ENCODE peak calls at places on chromosomes 7 and 10, in nine cellular contexts. U is CD8-positive, alpha-beta memory T cell; D is thoracic aorta; Y is A549; J is ovary; A is body of pancreas; B is heart right ventricle; X is H1; T is mesendoderm. G is an unnamed sample. For H3K4me1, the result is how much of the 10 kb centered on the place peaks cover.

GRCh38 chr10:75611081-75611971 is 179.9 kb downstream of the LRMDA start:
- DNase-seq in A (no peak), X (no peak), B (no peak), Y (no peak), J (no peak), U (no peak), D (no peak), T (no peak), G (no peak)

GRCh38 chr10:78634835-78635234 is 433.9 kb upstream of the ZMIZ1 start:
- DNase-seq in T (peak), A (no peak), Y (no peak), X (no peak), D (no peak), B (no peak), J (no peak), U (no peak), G (no peak)

GRCh38 chr7:12146813-12147212 is 64.3 kb upstream of the TMEM106B start:
- DNase-seq in X (no peak), Y (no peak), U (no peak), B (no peak), J (no peak), T (peak), A (no peak), D (no peak), G (no peak)

GRCh38 chr10:43857206-43857952 is 208.7 kb upstream of the ZNF32 start:
- DNase-seq in X (no peak), A (no peak), Y (no peak), T (no peak), D (no peak), J (peak), U (no peak), B (no peak), G (no peak)

GRCh38 chr7:159028456-159029401 is 115.9 kb downstream of the VIPR2 start:
- DNase-seq in J (no peak), Y (no peak), B (peak), U (no peak), A (no peak), T (no peak), D (no peak), X (no peak), G (peak)

GRCh38 chr7:17144313-17144712 is 154.1 kb upstream of the AHR start:
- DNase-seq in D (no peak), T (no peak), A (no peak), X (no peak), Y (peak), B (no peak), U (peak), J (no peak), G (no peak)

GRCh38 chr10:17617031-17617911 is at the start of gene HACD1:
- DNase-seq in B (peak), U (peak), J (peak), Y (peak), A (peak), D (peak), T (peak), X (peak), G (peak)

GRCh38 chr10:132507467-132507955 is 30.1 kb upstream of the INPP5A start:
- DNase-seq in D (no peak), Y (no peak), J (peak), T (no peak), X (no peak), A (no peak), B (no peak), U (no peak), G (no peak)

GRCh38 chr10:111410740-111411139 is 333.9 kb downstream of the ADRA2A start:
- DNase-seq in A (no peak), J (no peak), U (no peak), T (no peak), X (no peak), Y (no peak), D (no peak), B (no peak), G (no peak)

GRCh38 chr10:106615081-106615480 is 549.4 kb downstream of the SORCS1 start:
- DNase-seq in B (peak), T (peak), A (no peak), X (no peak), J (no peak), D (no peak), U (no peak), Y (no peak), G (peak)

GRCh38 chr10:132698211-132698751 is 87.7 kb downstream of the NKX6-2 start:
- DNase-seq in J (no peak), Y (no peak), U (no peak), D (no peak), X (no peak), A (no peak), B (no peak), T (no peak), G (peak)

GRCh38 chr10:118373786-118374185 is 31.7 kb upstream of the FAM204A start:
- DNase-seq in D (no peak), B (no peak), J (no peak), T (peak), A (no peak), X (no peak), Y (no peak), U (no peak), G (no peak)

GRCh38 chr10:125060486-125060850 is 99.9 kb downstream of the CTBP2 start:
- DNase-seq in A (no peak), Y (no peak), J (no peak), U (no peak), T (no peak), X (no peak), B (no peak), D (no peak), G (no peak)

GRCh38 chr10:125062244-125063208 is 97.8 kb downstream of the CTBP2 start:
- DNase-seq in U (no peak), J (no peak), X (no peak), T (no peak), D (no peak), B (peak), Y (no peak), A (no peak), G (no peak)

GRCh38 chr10:125060038-125060437 is 100.3 kb downstream of the CTBP2 start:
- DNase-seq in A (no peak), J (no peak), U (no peak), B (no peak), D (no peak), X (no peak), Y (no peak), T (no peak), G (no peak)

GRCh38 chr10:125061557-125062243 is 98.7 kb downstream of the CTBP2 start:
- DNase-seq in X (no peak), T (no peak), A (no peak), Y (no peak), U (no peak), J (no peak), D (no peak), B (no peak), G (no peak)

GRCh38 chr10:125060851-125061556 is 99.4 kb downstream of the CTBP2 start:
- DNase-seq in D (peak), X (peak), T (peak), Y (peak), J (peak), B (peak), U (no peak), A (peak), G (peak)
- H3K4me3 ChIP-seq in D (peak), X (no peak), T (no peak), Y (no peak), J (no peak), B (peak), U (no peak), A (no peak), G (no peak)

DNA sequence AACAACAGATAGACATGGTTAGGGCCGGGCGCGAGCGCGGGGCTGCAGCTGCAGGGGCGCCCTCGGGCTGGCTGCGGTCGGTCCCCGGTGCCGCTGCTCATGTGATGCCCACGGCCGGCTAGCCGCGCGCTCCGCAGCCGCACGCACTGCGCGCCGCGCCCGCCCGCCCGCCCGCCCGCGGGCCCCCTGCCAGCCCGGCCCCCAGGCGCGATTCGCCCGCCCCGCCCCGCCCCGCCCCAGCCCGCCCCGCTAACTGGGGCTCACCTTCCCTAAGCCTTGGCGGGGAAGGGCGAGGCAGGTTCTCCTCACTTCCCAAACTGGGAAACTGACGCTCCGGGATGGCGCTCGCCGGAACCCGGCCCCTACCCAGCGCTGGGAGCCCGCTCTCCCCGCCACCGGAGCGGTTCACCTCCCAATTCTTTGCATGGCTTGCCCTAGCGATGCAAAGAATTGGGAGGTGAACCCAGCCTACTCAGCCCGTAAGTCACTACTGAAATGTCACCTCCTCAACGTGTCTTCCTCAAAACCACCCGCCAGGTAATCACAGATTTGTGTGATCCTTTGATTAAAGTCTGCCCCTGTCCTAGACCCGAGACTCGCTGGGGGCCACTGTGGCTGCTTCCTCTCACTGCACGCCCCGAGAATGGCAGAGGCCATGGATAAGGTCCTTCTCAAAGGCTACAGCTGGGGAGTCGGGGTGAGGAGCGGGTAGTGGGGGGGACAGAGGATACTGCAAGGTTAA is 162.1 kb downstream of the SH3PXD2A start:
- DNase-seq in A (no peak), Y (peak), U (peak), T (peak), D (no peak), X (no peak), B (no peak), J (no peak), G (peak)
- H3K4me1 ChIP-seq in A (under half), Y (half or more), U (under half), T (under half), D (under half), X (under half), B (under half), J (under half), G (under half)

GRCh38 chr10:208616-209015 is 73.4 kb downstream of the ZMYND11 start:
- DNase-seq in B (no peak), X (no peak), D (no peak), J (no peak), A (no peak), Y (no peak), T (no peak), U (no peak), G (no peak)

GRCh38 chr10:210297-210696 is 75.0 kb downstream of the ZMYND11 start:
- DNase-seq in U (no peak), D (no peak), X (no peak), B (no peak), A (no peak), T (no peak), J (no peak), Y (no peak), G (no peak)

DNA sequence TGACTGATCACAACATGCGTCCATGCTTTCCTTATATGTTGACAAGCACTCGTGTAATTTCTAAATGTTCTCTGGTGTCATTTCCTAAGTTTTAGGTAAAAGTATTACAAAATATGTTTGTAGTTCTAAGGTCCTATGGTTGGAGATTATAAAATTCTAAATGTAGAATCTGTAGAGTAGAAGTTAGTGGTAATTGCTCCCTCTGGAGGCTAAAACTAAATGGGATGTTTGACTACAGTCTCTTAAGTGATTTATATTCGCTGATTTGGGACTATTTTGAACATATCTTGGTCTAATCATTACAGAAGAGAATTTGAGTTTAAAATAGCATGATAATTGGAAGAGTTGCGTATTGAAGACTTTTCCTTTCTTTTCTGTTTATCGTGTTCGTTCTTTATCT is 74.1 kb downstream of the ZMYND11 start:
- DNase-seq in U (no peak), J (no peak), X (no peak), Y (no peak), T (peak), B (no peak), D (no peak), A (no peak), G (no peak)
- H3K4me3 ChIP-seq in U (no peak), J (no peak), X (no peak), Y (no peak), T (no peak), B (no peak), D (no peak), A (no peak), G (no peak)

GRCh38 chr7:100811480-100811879 is 15.8 kb downstream of the EPHB4 start:
- DNase-seq in Y (no peak), T (no peak), U (no peak), D (no peak), J (no peak), A (no peak), B (no peak), X (no peak), G (no peak)

GRCh38 chr7:100817097-100817496 is 10.2 kb downstream of the EPHB4 start:
- DNase-seq in J (no peak), U (no peak), D (no peak), B (no peak), X (no peak), Y (no peak), T (no peak), A (no peak), G (no peak)

GRCh38 chr7:100818366-100818765 is 9.0 kb downstream of the EPHB4 start:
- DNase-seq in J (no peak), B (no peak), Y (no peak), T (no peak), A (no peak), U (no peak), X (no peak), D (no peak), G (no peak)

GRCh38 chr7:100808354-100808875 is 18.9 kb downstream of the EPHB4 start:
- DNase-seq in Y (no peak), T (no peak), U (no peak), D (no peak), B (no peak), J (no peak), X (no peak), A (peak), G (no peak)

GRCh38 chr7:100812729-100813128 is 14.6 kb downstream of the EPHB4 start:
- DNase-seq in U (no peak), A (no peak), Y (no peak), X (no peak), J (no peak), T (no peak), B (no peak), D (no peak), G (no peak)
- H3K4me1 ChIP-seq in U (under half), A (under half), Y (under half), X (under half), J (under half), T (under half), B (under half), D (under half), G (under half)

GRCh38 chr7:90706067-90706716 is 110.1 kb downstream of the CDK14 start:
- DNase-seq in B (no peak), T (no peak), A (no peak), Y (no peak), U (no peak), X (no peak), J (no peak), D (no peak), G (no peak)

GRCh38 chr7:90701771-90702170 is 105.7 kb downstream of the CDK14 start:
- DNase-seq in X (no peak), U (no peak), B (no peak), J (no peak), Y (no peak), T (peak), A (no peak), D (no peak), G (peak)

GRCh38 chr7:90698616-90699015 is 102.5 kb downstream of the CDK14 start:
- DNase-seq in A (no peak), D (no peak), X (no peak), B (no peak), J (no peak), T (peak), U (no peak), Y (no peak), G (no peak)

GRCh38 chr7:90705391-90706066 is 109.4 kb downstream of the CDK14 start:
- DNase-seq in J (no peak), Y (no peak), X (no peak), A (no peak), D (no peak), U (no peak), B (no peak), T (no peak), G (no peak)

DNA sequence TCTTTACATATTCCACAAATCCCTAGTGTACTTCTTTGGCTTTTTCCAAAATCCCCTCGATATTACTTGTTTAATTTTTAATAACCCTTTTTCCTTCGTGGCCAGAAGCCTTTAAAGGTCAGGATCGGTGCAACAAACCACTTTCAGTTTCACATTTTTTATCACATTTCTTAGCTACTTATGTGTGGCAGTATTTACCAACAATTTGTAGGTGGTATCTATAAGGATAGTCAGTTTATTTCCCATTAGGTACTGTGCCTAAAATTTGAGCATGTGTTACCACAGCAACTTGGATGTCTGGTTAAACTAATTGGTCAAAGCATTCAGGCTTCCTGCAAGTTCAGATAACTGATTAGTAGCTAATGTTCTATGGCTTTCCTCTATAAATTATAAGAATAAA is 104.9 kb downstream of the CDK14 start:
- DNase-seq in J (no peak), D (no peak), U (no peak), X (no peak), B (no peak), A (no peak), T (peak), Y (no peak), G (no peak)
- H3K4me3 ChIP-seq in J (no peak), D (peak), U (no peak), X (no peak), B (peak), A (no peak), T (no peak), Y (no peak), G (no peak)

GRCh38 chr7:2979951-2980350 is 63.7 kb downstream of the CARD11 start:
- DNase-seq in A (no peak), T (no peak), X (no peak), B (no peak), U (no peak), J (no peak), D (no peak), Y (no peak), G (no peak)
- H3K4me1 ChIP-seq in A (under half), T (under half), X (under half), B (under half), U (half or more), J (under half), D (under half), Y (under half), G (under half)

GRCh38 chr7:92621026-92621540 is 30.9 kb upstream of the FAM133B start:
- DNase-seq in B (peak), Y (peak), T (peak), J (peak), U (peak), D (no peak), X (no peak), A (peak), G (peak)
- H3K4me3 ChIP-seq in B (no peak), Y (no peak), T (no peak), J (no peak), U (no peak), D (no peak), X (no peak), A (no peak), G (no peak)

DNA sequence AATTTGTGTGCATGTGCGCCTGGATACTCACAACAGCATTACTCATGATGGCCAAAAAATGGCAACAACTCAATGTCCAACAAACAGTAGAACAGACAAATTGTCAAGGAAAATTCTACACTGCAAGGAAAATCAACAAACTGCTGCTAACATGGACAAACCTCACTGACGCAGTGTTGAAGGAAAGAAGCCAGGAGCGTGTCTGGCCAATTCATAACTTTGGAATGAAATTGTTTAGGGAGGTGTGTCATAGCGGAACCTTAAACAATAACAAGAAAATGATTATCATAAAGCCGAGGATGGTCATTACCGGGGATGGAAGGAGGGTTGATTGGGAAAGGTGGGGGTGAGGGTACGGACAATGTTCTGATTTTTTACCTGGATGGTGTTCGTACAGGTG is 29.1 kb downstream of the ALOX5 start:
- DNase-seq in A (no peak), J (no peak), Y (no peak), U (no peak), X (no peak), B (no peak), T (no peak), D (no peak), G (no peak)
- H3K4me1 ChIP-seq in A (under half), J (under half), Y (under half), U (under half), X (under half), B (under half), T (under half), D (under half), G (under half)

DNA sequence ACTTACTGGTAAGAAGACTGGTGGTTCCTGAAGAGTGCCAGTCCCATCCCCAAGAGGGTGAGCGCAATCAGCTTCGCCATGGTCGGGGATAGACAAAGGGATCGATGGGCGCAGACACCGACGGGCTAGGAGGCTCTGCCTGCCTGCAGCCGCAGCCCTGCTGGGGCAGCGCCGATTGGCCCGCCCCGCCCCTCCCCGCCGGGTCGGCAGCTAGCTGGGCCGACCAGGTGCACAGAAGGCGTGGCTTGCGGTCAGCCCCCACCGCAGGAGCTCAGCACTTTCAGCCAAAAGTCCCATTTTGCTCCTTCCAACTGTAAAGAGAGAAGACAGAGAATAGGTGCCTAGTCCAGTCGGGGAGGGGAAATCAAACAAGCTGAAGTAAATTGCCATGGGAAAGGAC is at the start of gene PON1:
- DNase-seq in D (no peak), B (no peak), A (no peak), X (no peak), T (no peak), U (peak), Y (no peak), J (no peak), G (peak)
- H3K4me3 ChIP-seq in D (no peak), B (no peak), A (no peak), X (peak), T (no peak), U (no peak), Y (peak), J (no peak), G (no peak)

G was measured in endodermal cell.